ENCODE peak calls at places on chromosomes 6 and 20, in four cellular contexts. D is DND-41; I is activated CD8-positive, alpha-beta memory T cell treated with anti-CD3 and anti-CD28 coated beads for 1 hour; S is fibroblast of mammary gland. R is an unnamed sample.

GRCh38 chr6:144725731-144726522 is 440.8 kb downstream of the UTRN start:
- DNase-seq in I (no peak), S (no peak), D (peak), R (no peak)

GRCh38 chr20:19966840-19967239 is 50.3 kb upstream of the NAA20 start:
- DNase-seq in I (no peak), S (no peak), D (no peak), R (no peak)

GRCh38 chr6:4169028-4169789 is 33.8 kb upstream of the ECI2 start:
- DNase-seq in I (no peak), S (peak), D (no peak), R (no peak)

GRCh38 chr6:149830731-149831379 is 33.3 kb downstream of the LRP11 start:
- DNase-seq in S (peak), D (no peak), I (no peak), R (no peak)

GRCh38 chr6:46138281-46138680 is 8.5 kb downstream of the ENPP4 start:
- DNase-seq in D (no peak), I (no peak), S (no peak), R (no peak)

GRCh38 chr20:46401478-46401860 is 4.9 kb downstream of the ELMO2 start:
- DNase-seq in I (no peak), S (no peak), D (peak), R (no peak)

GRCh38 chr20:39429716-39430115 is 467.6 kb downstream of the DHX35 start:
- DNase-seq in D (no peak), S (peak), I (no peak), R (no peak)

GRCh38 chr6:46002264-46002663 is 13.4 kb downstream of the CLIC5 start:
- DNase-seq in I (no peak), S (no peak), D (no peak), R (no peak)

GRCh38 chr20:33798444-33798843 is 12.7 kb upstream of the CHMP4B start:
- DNase-seq in I (no peak), D (no peak), S (no peak), R (no peak)

GRCh38 chr6:145815351-145815772 is 767 bp upstream of the FBXO30 start:
- DNase-seq in I (no peak), S (peak), D (peak), R (no peak)

GRCh38 chr20:11502051-11502450 is 415.6 kb upstream of the BTBD3 start:
- DNase-seq in D (no peak), I (no peak), S (no peak), R (no peak)

GRCh38 chr6:134517145-134517658 is 199.3 kb upstream of the SGK1 start:
- DNase-seq in S (peak), D (no peak), I (no peak), R (peak)

GRCh38 chr6:141415896-141416295 is 716.8 kb upstream of the GJE1 start:
- DNase-seq in S (peak), I (no peak), D (no peak), R (no peak)

GRCh38 chr20:45355209-45355608 is 7.0 kb upstream of the SDC4 start:
- DNase-seq in I (no peak), D (no peak), S (peak), R (no peak)

GRCh38 chr6:10412165-10412947 is 2.5 kb downstream of the TFAP2A start:
- DNase-seq in S (no peak), D (no peak), I (no peak), R (peak)

GRCh38 chr6:48904809-48905208 is 558.2 kb downstream of the MMUT start:
- DNase-seq in S (no peak), D (no peak), I (no peak), R (no peak)